ENCODE peak calls at places on chromosomes 1 and 21, in seven cellular contexts. R is RWPE2; K is left colon; V is Daoy; J is kidney tubule cell; B is activated CD8-positive, alpha-beta memory T cell treated with anti-CD3 and anti-CD28 coated beads, Interleukin-2, amount 50 U/mL, for 4 hours; L is activated CD8-positive, alpha-beta T cell treated with anti-CD3 and anti-CD28 coated beads for 36 hours. X is an unnamed sample.

GRCh38 chr21:37045139-37045538 is 27.7 kb downstream of the PIGP start:
- DNase-seq in R (no peak), K (no peak), V (no peak), J (no peak), B (no peak), L (peak; percentile 12), X (no peak)

GRCh38 chr1:85578321-85579295 is 2.0 kb upstream of the CCN1 start:
- DNase-seq in R (no peak), K (no peak), V (peak; percentile 87), J (peak; percentile 72), B (no peak), L (no peak), X (no peak)

GRCh38 chr1:219788091-219788490 is 140.3 kb downstream of the SLC30A10 start:
- DNase-seq in R (no peak), K (no peak), V (peak; percentile 42), J (peak; percentile 27), B (no peak), L (no peak), X (no peak)

GRCh38 chr1:12544992-12545391 is 73.0 kb downstream of the DHRS3 start:
- DNase-seq in R (peak; percentile 23), K (no peak), V (peak; percentile 61), J (no peak), B (peak; percentile 8), L (no peak), X (no peak)

GRCh38 chr1:235888119-235888643 is 21.5 kb upstream of the LYST start:
- DNase-seq in R (no peak), K (no peak), V (no peak), J (no peak), B (peak; percentile 31), L (peak; percentile 82), X (peak; percentile 79)

GRCh38 chr1:116015679-116016078 is 39.4 kb downstream of the SLC22A15 start:
- DNase-seq in R (no peak), K (no peak), V (no peak), J (no peak), B (no peak), L (no peak), X (no peak)

GRCh38 chr1:82515650-82516049 is 714.9 kb downstream of the ADGRL2 start:
- DNase-seq in R (no peak), K (no peak), V (no peak), J (no peak), B (no peak), L (no peak), X (no peak)

GRCh38 chr1:67741121-67741520 is 56.1 kb downstream of the GADD45A start:
- DNase-seq in R (no peak), K (peak; percentile 64), V (no peak), J (no peak), B (no peak), L (no peak), X (no peak)

GRCh38 chr1:209130886-209131285 is 452.6 kb upstream of the CAMK1G start:
- DNase-seq in R (no peak), K (no peak), V (no peak), J (no peak), B (no peak), L (no peak), X (no peak)

GRCh38 chr1:241275981-241276380 is 81.0 kb downstream of the RGS7 start:
- DNase-seq in R (no peak), K (no peak), V (no peak), J (no peak), B (no peak), L (no peak), X (no peak)

GRCh38 chr21:41171210-41171609 is 3.2 kb downstream of the BACE2 start:
- DNase-seq in R (no peak), K (peak; percentile 52), V (peak; percentile 89), J (peak; percentile 86), B (no peak), L (no peak), X (no peak)